ENCODE peak calls at places on chromosomes 4 and X, in four cellular contexts. R, L, G and E are unnamed samples.

GRCh38 chrX:19674041-19674769 is 158.9 kb upstream of the MAP3K15 start:
- DNase-seq in R (peak; percentile 2), L (no peak), G (no peak), E (no peak)

GRCh38 chrX:22220941-22221340 is 51.8 kb upstream of the CBLL2 start:
- DNase-seq in R (no peak), G (no peak), L (no peak), E (peak; percentile 2)

GRCh38 chrX:151753313-151754041 is 18.9 kb downstream of the CNGA2 start:
- DNase-seq in G (peak; percentile 65), L (peak; percentile 64), R (peak; percentile 13), E (peak; percentile 13)

GRCh38 chr4:105186701-105187158 is 40.1 kb downstream of the TET2 start:
- DNase-seq in G (no peak), R (no peak), L (no peak), E (no peak)

GRCh38 chrX:37331546-37331945 is 17.6 kb upstream of the PRRG1 start:
- DNase-seq in L (no peak), R (no peak), G (no peak), E (no peak)

GRCh38 chrX:15672886-15673285 is 8.3 kb upstream of the CLTRN start:
- DNase-seq in G (no peak), L (no peak), R (no peak), E (no peak)

GRCh38 chr4:108877821-108878220 is 115.0 kb upstream of the ETNPPL start:
- DNase-seq in L (no peak), G (no peak), R (no peak), E (no peak)

GRCh38 chrX:132022115-132022862 is 813 bp upstream of the STK26 start:
- DNase-seq in L (peak; percentile 19), R (peak; percentile 2), G (peak; percentile 8), E (no peak)

GRCh38 chr4:21046121-21046520 is 345.9 kb downstream of the PACRGL start:
- DNase-seq in R (no peak), L (no peak), G (no peak), E (no peak)

DNA sequence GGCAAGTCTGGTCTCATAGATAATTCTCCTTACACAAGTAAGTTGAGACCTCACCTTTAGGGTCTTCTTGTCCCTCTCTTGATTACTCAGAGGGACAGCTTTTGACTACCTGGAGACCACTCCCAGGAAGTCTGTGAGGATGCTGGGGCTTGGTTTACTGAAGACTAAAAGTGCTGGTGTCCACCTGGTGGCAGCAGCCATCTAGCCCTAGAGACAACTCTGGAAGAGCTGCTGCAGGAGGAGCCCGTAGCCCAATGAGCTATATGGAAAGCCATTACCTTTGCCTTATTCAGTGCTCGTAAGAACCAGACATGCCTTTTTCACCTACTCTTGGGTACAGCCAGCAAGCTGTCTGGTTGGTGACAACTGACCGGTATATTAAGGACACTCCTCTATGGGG is 7.3 kb downstream of the FGFBP2 start:
- DNase-seq in L (no peak), G (no peak), R (no peak), E (peak; percentile 47)
- TF ChIP-seq ELF1 in L (no peak), G (no peak), R (no peak), E (no peak)

GRCh38 chrX:78831523-78831922 is 84.0 kb downstream of the LPAR4 start:
- DNase-seq in R (no peak), G (no peak), L (no peak), E (no peak)
- TF ChIP-seq MAX in R (no peak), G (no peak), L (no peak), E (no peak)

DNA sequence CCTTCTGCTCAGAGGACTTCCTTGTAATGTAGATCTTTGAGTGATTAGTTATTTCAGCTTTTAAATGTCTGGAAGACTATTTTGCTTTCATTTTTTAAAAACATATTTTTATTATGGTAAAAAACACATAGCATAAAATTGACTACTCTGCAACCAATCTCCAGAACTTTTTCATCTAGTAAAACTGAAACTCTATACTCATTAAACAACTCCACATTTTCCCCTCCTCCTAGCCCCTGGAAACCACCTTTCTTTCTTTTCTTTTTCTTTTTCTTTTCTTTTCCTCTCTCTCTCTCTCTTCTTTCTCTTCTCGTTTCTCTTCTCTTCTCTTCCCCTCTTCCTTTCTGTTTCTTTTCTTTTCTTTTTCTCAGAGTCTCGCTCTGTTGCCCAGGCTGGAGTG is 230.6 kb downstream of the DLG3 start:
- DNase-seq in G (no peak), R (no peak), L (no peak), E (no peak)
- TF ChIP-seq ZBTB33 in G (no peak), R (no peak), L (no peak), E (no peak)

GRCh38 chr4:142267101-142267500 is 579.0 kb downstream of the INPP4B start:
- DNase-seq in G (no peak), L (no peak), R (no peak), E (no peak)

GRCh38 chr4:142265946-142266345 is 580.2 kb downstream of the INPP4B start:
- DNase-seq in L (no peak), G (no peak), R (no peak), E (no peak)

GRCh38 chr4:142262956-142263355 is 583.1 kb downstream of the INPP4B start:
- DNase-seq in G (no peak), L (no peak), R (no peak), E (no peak)

GRCh38 chr4:142264961-142265360 is 581.1 kb downstream of the INPP4B start:
- DNase-seq in R (no peak), L (no peak), G (no peak), E (no peak)

DNA sequence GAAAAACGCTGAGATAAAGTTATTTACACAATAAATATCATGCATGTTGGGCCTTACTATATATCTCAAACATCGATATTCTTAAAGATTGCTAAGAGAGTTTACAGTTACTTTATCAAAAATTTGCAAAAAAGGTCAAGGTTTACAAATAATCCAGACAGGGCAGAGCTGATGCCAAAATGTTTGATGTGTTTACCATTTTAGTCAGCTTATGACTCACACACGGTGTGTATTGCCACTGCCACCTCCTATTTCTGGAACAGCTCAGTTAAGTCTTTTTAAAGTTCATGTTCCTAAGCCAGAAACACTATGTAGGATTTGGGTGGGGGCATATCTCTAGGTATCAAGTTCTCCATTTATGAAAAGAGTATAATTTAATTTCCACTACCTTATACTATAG is 580.6 kb downstream of the INPP4B start:
- DNase-seq in R (no peak), G (no peak), L (no peak), E (peak; percentile 21)
- TF ChIP-seq ELF1 in R (no peak), G (no peak), L (no peak), E (no peak)

GRCh38 chrX:4043951-4044350 is 330.5 kb upstream of the PRKX start:
- DNase-seq in G (no peak), R (no peak), L (no peak), E (no peak)
- TF ChIP-seq MAX in G (no peak), R (no peak), L (no peak), E (no peak)

GRCh38 chrX:40008841-40009461 is 88.8 kb downstream of the BCOR start:
- DNase-seq in L (peak; percentile 82), R (no peak), G (no peak), E (no peak)
- TF ChIP-seq ZBTB33 in L (no peak), R (no peak), G (peak; percentile 29), E (no peak)

DNA sequence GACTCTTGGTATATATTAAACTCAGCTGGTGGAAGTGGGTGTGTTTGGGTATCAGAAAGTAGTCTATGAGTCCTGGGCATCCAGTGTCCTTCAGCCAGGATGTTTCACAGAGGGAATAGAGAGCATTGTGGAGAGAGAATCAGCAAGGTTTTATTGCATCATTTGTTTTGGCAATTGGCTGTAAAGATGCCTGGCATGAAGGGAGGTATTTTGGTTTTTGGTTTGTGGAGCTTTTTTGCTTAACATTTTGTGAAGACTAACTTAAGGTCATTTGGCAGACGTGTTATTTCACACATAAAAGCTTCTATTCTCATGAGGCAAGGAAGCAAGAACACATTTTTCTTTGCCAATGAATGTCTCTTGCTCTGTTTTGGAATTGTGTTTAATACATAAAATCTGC is 71.1 kb downstream of the DCLK2 start:
- DNase-seq in R (no peak), G (no peak), L (no peak), E (no peak)
- TF ChIP-seq ELF1 in R (no peak), G (no peak), L (no peak), E (no peak)

GRCh38 chr4:174434455-174434854 is 87.8 kb downstream of the HPGD start:
- DNase-seq in L (no peak), R (no peak), G (no peak), E (no peak)

GRCh38 chr4:174437756-174438155 is 84.5 kb downstream of the HPGD start:
- DNase-seq in G (no peak), L (no peak), R (no peak), E (no peak)

GRCh38 chr4:174435981-174436776 is 86.1 kb downstream of the HPGD start:
- DNase-seq in R (no peak), L (no peak), G (no peak), E (no peak)

GRCh38 chr4:174438711-174439110 is 83.6 kb downstream of the HPGD start:
- DNase-seq in R (no peak), G (no peak), L (no peak), E (no peak)

DNA sequence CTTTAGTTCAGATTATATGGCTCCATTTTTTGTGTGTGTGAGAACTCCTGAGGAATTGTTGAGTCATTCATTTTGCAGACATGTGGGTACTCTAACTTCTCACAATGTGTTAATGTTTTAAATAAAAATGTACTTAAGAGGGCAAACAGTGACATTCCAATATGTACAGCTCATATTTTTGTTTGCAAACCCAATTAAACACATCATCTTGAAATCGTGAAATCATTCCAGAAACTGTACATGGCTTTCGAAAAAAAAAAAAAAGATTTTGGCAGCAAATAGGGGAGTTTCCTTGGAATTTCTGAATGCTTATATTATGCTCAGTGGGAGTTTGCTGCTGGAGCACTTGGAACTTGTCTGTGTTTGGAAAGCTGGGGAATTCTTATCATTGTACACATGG is 85.0 kb downstream of the HPGD start:
- DNase-seq in G (no peak), R (no peak), L (no peak), E (no peak)
- TF ChIP-seq MAX in G (no peak), R (no peak), L (no peak), E (no peak)

GRCh38 chr4:158209825-158210807 is at the start of gene TMEM144:
- DNase-seq in R (peak; percentile 79), L (no peak), G (peak; percentile 62), E (peak; percentile 89)
- TF ChIP-seq ZBTB33 in R (no peak), L (no peak), G (no peak), E (peak; percentile 19)

GRCh38 chrX:49190783-49191032 is 4.5 kb upstream of the PRICKLE3 start:
- DNase-seq in L (no peak), R (no peak), G (no peak), E (no peak)

GRCh38 chrX:49191033-49191871 is 5.1 kb upstream of the PRICKLE3 start:
- DNase-seq in L (peak; percentile 87), G (peak; percentile 85), R (peak; percentile 98), E (peak; percentile 99)

GRCh38 chrX:49193542-49193964 is 6.4 kb downstream of the SYP start:
- DNase-seq in R (no peak), L (no peak), G (no peak), E (no peak)

GRCh38 chrX:49188468-49189076 is 2.4 kb upstream of the PRICKLE3 start:
- DNase-seq in R (no peak), G (no peak), L (no peak), E (no peak)

GRCh38 chrX:49192722-49193328 is 6.7 kb upstream of the PRICKLE3 start:
- DNase-seq in G (no peak), L (no peak), R (no peak), E (no peak)
- TF ChIP-seq ELF1 in G (no peak), L (no peak), R (no peak), E (no peak)